ENCODE peak calls at places on chromosomes 12 and 14, in five cellular contexts. Z is neuronal stem cell, T is SK-N-SH, F is hepatocyte, G is A549. B is an unnamed sample. For H3K9me3, the result is how much of the 10 kb centered on the place peaks cover.

GRCh38 chr12:10101042-10101579 is 2.3 kb upstream of the CLEC1A start:
- DNase-seq in Z (no peak), T (peak), F (peak), G (no peak), B (no peak)

GRCh38 chr12:112380663-112381420 is 1.4 kb downstream of the HECTD4 start:
- DNase-seq in Z (no peak), T (peak), F (peak), G (no peak), B (peak)

GRCh38 chr12:28032811-28033537 is 60.4 kb upstream of the PTHLH start:
- DNase-seq in Z (no peak), T (no peak), F (no peak), G (no peak), B (no peak)

GRCh38 chr14:57533214-57533613 is 39.6 kb upstream of the CCDC198 start:
- DNase-seq in Z (peak), T (no peak), F (peak), G (peak), B (no peak)

GRCh38 chr14:34649344-34649743 is 19.4 kb upstream of the SNX6 start:
- DNase-seq in Z (no peak), T (no peak), F (no peak), G (peak), B (no peak)

GRCh38 chr14:51990488-51990887 is 1.1 kb downstream of the RTRAF start:
- DNase-seq in Z (no peak), T (no peak), F (no peak), G (no peak), B (no peak)

GRCh38 chr12:92242917-92243316 is 97.3 kb upstream of the BTG1 start:
- DNase-seq in Z (no peak), T (no peak), F (peak), G (no peak), B (no peak)

GRCh38 chr14:103702497-103703432 is 12.5 kb downstream of the XRCC3 start:
- DNase-seq in Z (no peak), T (peak), F (no peak), G (no peak), B (no peak)

GRCh38 chr12:27555928-27556778 is 32.1 kb downstream of the PPFIBP1 start:
- DNase-seq in Z (no peak), T (no peak), F (no peak), G (no peak), B (no peak)

GRCh38 chr14:68526420-68527105 is 266.3 kb downstream of the ZFP36L1 start:
- DNase-seq in Z (no peak), T (no peak), F (no peak), G (peak), B (no peak)

GRCh38 chr12:42968426-42968825 is 378.9 kb upstream of the PRICKLE1 start:
- DNase-seq in Z (no peak), T (no peak), F (no peak), G (no peak), B (no peak)

GRCh38 chr12:92062539-92063493 is 82.8 kb downstream of the BTG1 start:
- DNase-seq in Z (peak), T (peak), F (no peak), G (no peak), B (no peak)

GRCh38 chr12:65472079-65472478 is 193.6 kb downstream of the MSRB3 start:
- DNase-seq in Z (no peak), T (no peak), F (no peak), G (no peak), B (no peak)

GRCh38 chr12:104057771-104058197 is 6.5 kb upstream of the HCFC2 start:
- DNase-seq in Z (no peak), T (peak), F (no peak), G (peak), B (no peak)

GRCh38 chr12:88884600-88884999 is 304.3 kb upstream of the KITLG start:
- DNase-seq in Z (no peak), T (no peak), F (no peak), G (no peak), B (no peak)

GRCh38 chr12:24879644-24880043 is 69.3 kb downstream of the BCAT1 start:
- DNase-seq in Z (no peak), T (no peak), F (no peak), G (no peak), B (no peak)

GRCh38 chr12:112183141-112183581 is 57.8 kb downstream of the TRAFD1 start:
- DNase-seq in Z (no peak), T (no peak), F (no peak), G (no peak), B (no peak)

GRCh38 chr12:30278401-30278800 is 417.3 kb downstream of the IPO8 start:
- DNase-seq in Z (no peak), T (no peak), F (no peak), G (no peak), B (no peak)

GRCh38 chr12:49187184-49187583 is 1.7 kb downstream of the TUBA1A start:
- DNase-seq in Z (no peak), T (peak), F (peak), G (peak), B (no peak)

GRCh38 chr12:121820056-121820455 is 16.2 kb downstream of the SETD1B start:
- DNase-seq in Z (no peak), T (no peak), F (no peak), G (no peak), B (no peak)

GRCh38 chr14:75646762-75647161 is 13.9 kb downstream of the ERG28 start:
- DNase-seq in Z (no peak), T (no peak), F (no peak), G (no peak), B (no peak)

GRCh38 chr14:34536951-34537676 is 2.4 kb downstream of the EAPP start:
- DNase-seq in Z (no peak), T (no peak), F (no peak), G (no peak), B (no peak)

GRCh38 chr12:49208661-49209060 is 19.8 kb upstream of the TUBA1A start:
- DNase-seq in Z (no peak), T (no peak), F (no peak), G (no peak), B (no peak)

GRCh38 chr14:85530626-85531025 is 682 bp downstream of the FLRT2 start:
- DNase-seq in Z (peak), T (no peak), F (no peak), G (no peak), B (no peak)

GRCh38 chr14:85532570-85532969 is 2.6 kb downstream of the FLRT2 start:
- DNase-seq in Z (no peak), T (no peak), F (no peak), G (no peak), B (no peak)

GRCh38 chr14:85531141-85531593 is 1.2 kb downstream of the FLRT2 start:
- DNase-seq in Z (peak), T (peak), F (peak), G (peak), B (no peak)

GRCh38 chr14:85532981-85533820 is 3.3 kb downstream of the FLRT2 start:
- DNase-seq in Z (peak), T (peak), F (peak), G (peak), B (no peak)

GRCh38 chr14:85531594-85532391 is 1.8 kb downstream of the FLRT2 start:
- DNase-seq in Z (peak), T (peak), F (peak), G (peak), B (no peak)
- H3K4me3 ChIP-seq in Z (peak), T (peak), F (peak), G (peak), B (no peak)

DNA sequence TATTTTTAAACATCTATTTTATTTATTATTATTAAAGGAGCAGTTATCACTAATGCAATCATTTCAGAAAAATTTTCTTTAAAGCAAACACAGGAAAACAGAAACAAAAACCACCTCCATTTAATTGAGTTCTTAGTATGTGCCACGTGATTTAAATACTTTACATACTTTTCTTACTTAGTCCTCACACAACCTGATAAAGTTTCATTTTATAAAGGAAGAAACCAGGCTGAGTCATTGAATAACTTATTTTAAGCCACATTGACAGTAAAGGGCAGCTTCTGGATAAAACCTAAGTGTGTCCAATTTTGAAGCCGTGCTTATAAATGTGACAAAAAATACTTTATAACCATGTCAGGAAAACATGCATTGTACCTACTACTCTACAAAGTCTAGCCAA is 57.1 kb upstream of the PCED1B start:
- DNase-seq in Z (no peak), T (no peak), F (no peak), G (no peak), B (no peak)
- H3K27ac ChIP-seq in Z (no peak), T (peak), F (no peak), G (peak), B (no peak)

GRCh38 chr12:38144049-38144448 is 172.5 kb upstream of the ALG10B start:
- DNase-seq in Z (no peak), T (no peak), F (no peak), G (no peak), B (no peak)
- H3K9me3 ChIP-seq in Z (under half), T (under half), F (under half), G (under half), B (under half)

GRCh38 chr14:101076451-101077220 is 173.1 kb upstream of the RTL1 start:
- DNase-seq in Z (no peak), T (peak), F (no peak), G (no peak), B (no peak)
- H3K4me3 ChIP-seq in Z (no peak), T (no peak), F (no peak), G (no peak), B (no peak)

GRCh38 chr12:2895511-2895910 is 4.8 kb downstream of the TULP3 start:
- DNase-seq in Z (no peak), T (no peak), F (no peak), G (no peak), B (no peak)
- H3K27ac ChIP-seq in Z (no peak), T (no peak), F (no peak), G (no peak), B (no peak)

GRCh38 chr12:5094986-5095385 is 51.3 kb downstream of the KCNA5 start:
- DNase-seq in Z (no peak), T (no peak), F (no peak), G (no peak), B (no peak)
- H3K9me3 ChIP-seq in Z (under half), T (under half), F (under half), G (under half), B (under half)

DNA sequence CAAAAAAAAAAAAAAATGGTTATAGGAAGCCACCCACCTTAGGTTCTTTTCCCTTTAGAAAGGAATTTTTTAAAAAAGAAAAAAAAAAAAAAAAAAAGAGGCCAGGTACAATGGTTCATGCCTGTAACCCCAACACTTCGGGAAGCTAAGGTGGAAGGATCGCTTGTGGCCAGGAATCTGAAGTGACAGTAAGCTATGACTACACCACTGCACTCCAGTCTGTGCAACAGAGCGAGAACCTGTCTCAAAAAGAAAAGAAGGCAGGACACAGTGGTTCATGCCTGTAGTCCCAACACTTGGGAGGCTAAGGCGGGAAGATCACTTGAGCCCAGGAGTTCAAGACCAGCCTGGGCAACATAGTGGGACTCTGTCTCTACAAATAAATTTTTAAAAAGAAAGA is 36.0 kb downstream of the SPTLC2 start:
- DNase-seq in Z (no peak), T (no peak), F (no peak), G (no peak), B (no peak)
- H3K4me3 ChIP-seq in Z (no peak), T (peak), F (no peak), G (no peak), B (no peak)

DNA sequence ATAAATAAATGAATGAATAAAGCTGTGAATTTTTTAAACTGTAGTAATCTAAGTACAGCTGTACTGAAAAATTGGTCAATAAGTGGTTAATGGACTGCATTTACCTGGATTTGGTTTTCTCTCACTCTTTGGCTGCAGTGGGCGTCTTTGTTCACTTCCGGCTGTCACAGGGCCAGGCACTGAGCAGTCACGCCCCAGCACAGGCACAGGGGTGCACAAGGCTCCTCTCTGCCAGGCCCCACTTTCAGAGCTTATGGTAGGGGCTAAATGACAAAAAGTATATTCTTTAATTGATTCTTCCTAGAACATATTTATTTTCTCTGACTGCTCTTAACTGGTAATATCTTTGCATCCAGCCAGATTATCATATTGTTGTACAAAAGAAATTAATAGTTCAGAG is 70.6 kb upstream of the DYNC1H1 start:
- DNase-seq in Z (no peak), T (no peak), F (no peak), G (no peak), B (no peak)
- H3K27ac ChIP-seq in Z (no peak), T (no peak), F (no peak), G (no peak), B (no peak)

B was measured in naive thymus-derived CD4-positive, alpha-beta T cell.